ENCODE peak calls at places on chromosomes 13 and 19, in ten cellular contexts. G is sigmoid colon, K is A549, A is uterus, C is ovary, P is GM12891, D is H1, B is Peyer's patch, T is heart left ventricle, Z is IMR-90. R is an unnamed sample.

GRCh38 chr13:50543767-50544166 is 299.7 kb downstream of the DLEU7 start:
- DNase-seq in G (no peak), K (no peak), A (no peak), C (no peak), P (no peak), D (no peak), B (no peak), T (no peak), Z (peak; percentile 91), R (no peak)

GRCh38 chr19:28292822-28293500 is 920.0 kb downstream of the UQCRFS1 start:
- DNase-seq in G (no peak), K (no peak), A (no peak), C (no peak), P (no peak), D (no peak), B (no peak), T (no peak), Z (no peak), R (no peak)

GRCh38 chr19:13208131-13208963 is 58.1 kb downstream of the IER2 start:
- DNase-seq in G (peak; percentile 72), K (no peak), A (peak; percentile 79), C (peak; percentile 76), P (peak; percentile 78), D (no peak), B (peak; percentile 79), T (peak; percentile 76), Z (peak; percentile 76), R (no peak)

GRCh38 chr13:113083402-113084061 is 22.1 kb upstream of the F7 start:
- DNase-seq in G (no peak), K (no peak), A (no peak), C (no peak), P (no peak), D (no peak), B (no peak), T (peak; percentile 64), Z (peak; percentile 12), R (no peak)

GRCh38 chr13:113918981-113919646 is 54.8 kb downstream of the C13orf46 start:
- DNase-seq in G (no peak), K (no peak), A (no peak), C (no peak), P (no peak), D (peak; percentile 32), B (no peak), T (no peak), Z (no peak), R (no peak)

GRCh38 chr19:34480971-34481821 is at the start of gene WTIP:
- DNase-seq in G (peak; percentile 86), K (peak; percentile 82), A (peak; percentile 73), C (peak; percentile 88), P (no peak), D (peak; percentile 88), B (peak; percentile 58), T (peak; percentile 89), Z (peak; percentile 88), R (no peak)

GRCh38 chr19:36051236-36051635 is 2.8 kb downstream of the THAP8 start:
- DNase-seq in G (no peak), K (no peak), A (no peak), C (no peak), P (no peak), D (peak; percentile 66), B (no peak), T (no peak), Z (no peak), R (no peak)

GRCh38 chr13:23636360-23636759 is 66.1 kb downstream of the TNFRSF19 start:
- DNase-seq in G (no peak), K (no peak), A (no peak), C (no peak), P (no peak), D (no peak), B (no peak), T (no peak), Z (no peak), R (no peak)

GRCh38 chr19:39969266-39969665 is 1.7 kb upstream of the PSMC4 start:
- DNase-seq in G (no peak), K (no peak), A (no peak), C (no peak), P (no peak), D (no peak), B (no peak), T (no peak), Z (peak; percentile 35), R (no peak)

GRCh38 chr19:39970424-39970673 is 616 bp upstream of the PSMC4 start:
- DNase-seq in G (no peak), K (no peak), A (no peak), C (no peak), P (peak; percentile 28), D (no peak), B (no peak), T (no peak), Z (no peak), R (no peak)

GRCh38 chr19:39971380-39971841 is 446 bp downstream of the PSMC4 start:
- DNase-seq in G (peak; percentile 70), K (no peak), A (no peak), C (no peak), P (no peak), D (no peak), B (no peak), T (no peak), Z (no peak), R (peak; percentile 74)

GRCh38 chr19:39969681-39970423 is 1.1 kb upstream of the PSMC4 start:
- DNase-seq in G (no peak), K (no peak), A (no peak), C (no peak), P (no peak), D (no peak), B (no peak), T (no peak), Z (no peak), R (no peak)

DNA sequence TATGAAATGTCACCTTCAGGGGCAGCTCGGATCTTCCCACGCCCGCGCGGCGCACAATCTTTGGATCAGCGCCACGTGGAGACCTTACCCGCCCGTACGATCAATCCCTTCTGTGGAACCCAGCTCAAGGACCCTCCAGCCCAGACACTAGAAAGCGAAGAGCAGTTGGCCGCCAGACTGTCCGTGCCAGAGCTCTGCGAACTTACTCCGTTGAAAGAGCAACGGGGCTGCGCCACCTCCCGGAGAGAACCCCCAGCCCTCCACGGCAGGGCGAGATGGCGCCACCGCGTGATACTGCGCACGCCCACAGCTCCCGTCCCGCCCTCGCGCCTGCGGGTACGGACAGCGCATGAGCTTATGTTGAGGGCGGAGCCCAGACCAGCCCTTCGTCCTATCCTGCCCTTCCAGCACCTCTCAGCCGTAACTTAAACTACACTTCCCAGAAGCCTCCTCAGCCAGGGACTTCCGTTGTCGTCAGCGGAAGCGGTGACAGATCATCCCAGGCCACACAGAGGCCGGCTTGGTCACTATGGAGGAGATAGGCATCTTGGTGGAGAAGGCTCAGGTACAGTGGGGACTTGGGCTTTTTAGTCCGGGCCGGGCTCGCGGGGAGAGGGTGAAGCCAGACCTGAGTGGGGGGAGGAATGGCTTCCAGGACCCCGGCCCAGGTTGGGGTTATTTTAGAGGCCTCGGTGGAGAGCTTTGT is at the start of gene PSMC4:
- DNase-seq in G (peak; percentile 99), K (peak; percentile 100), A (peak; percentile 96), C (peak; percentile 96), P (peak; percentile 88), D (peak; percentile 91), B (peak; percentile 99), T (peak; percentile 98), Z (peak; percentile 99), R (peak; percentile 99)
- TF ChIP-seq POLR2A in G (peak; percentile 81), K (peak; percentile 81), A (peak; percentile 86), C (peak; percentile 72), P (peak; percentile 84), D (peak; percentile 82), B (peak; percentile 78), T (peak; percentile 42), Z (peak; percentile 95), R (peak; percentile 92)

DNA sequence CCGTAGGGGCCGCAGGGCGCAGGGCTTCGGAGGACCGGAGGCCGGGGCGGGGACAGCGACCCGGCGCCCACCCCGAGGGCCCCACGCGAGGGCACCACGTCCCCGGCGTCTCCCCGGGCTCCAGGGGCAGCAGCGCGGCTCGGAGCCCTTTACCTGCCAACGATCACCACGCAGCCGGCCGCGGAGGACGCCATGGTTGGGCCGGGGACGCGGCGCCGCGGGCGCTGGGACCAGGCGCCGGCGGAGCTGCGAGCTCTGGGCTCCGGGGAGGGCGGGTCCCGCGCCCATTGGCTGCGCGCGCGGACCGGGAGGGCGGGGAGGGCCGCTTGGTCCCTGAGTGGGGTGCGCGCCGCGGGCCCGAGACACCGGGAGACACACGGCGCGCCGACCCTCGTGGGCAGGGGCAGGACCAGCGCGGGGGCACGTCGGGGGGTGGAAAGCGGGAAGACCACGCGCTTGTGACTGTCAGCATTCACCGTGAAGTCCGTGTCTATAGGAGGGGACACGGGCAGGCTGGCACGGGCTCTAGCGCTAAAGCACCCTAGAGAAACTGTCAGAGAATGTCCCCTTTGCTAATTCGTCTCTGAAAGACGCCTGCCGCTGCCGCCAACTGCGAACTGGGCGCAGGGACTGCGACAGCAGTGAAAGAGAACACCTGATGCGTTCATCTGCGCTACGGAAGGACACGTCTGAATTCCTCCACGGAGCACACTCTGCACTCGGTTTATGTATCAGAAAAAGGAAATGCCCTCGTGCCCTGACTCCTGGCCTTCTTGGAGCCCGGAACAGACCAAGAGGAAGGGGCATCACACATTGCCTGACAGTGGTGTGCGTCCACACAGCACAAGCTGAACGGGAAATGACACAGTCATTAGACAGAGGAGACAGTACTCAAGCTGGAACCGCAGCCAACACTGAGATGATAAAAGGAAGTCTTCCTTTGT is at the start of gene CRYL1:
- DNase-seq in G (peak; percentile 88), K (peak; percentile 21), A (peak; percentile 62), C (peak; percentile 73), P (peak; percentile 57), D (peak; percentile 56), B (peak; percentile 92), T (peak; percentile 83), Z (peak; percentile 73), R (peak; percentile 75)
- TF ChIP-seq POLR2A in G (peak; percentile 7), K (peak; percentile 57), A (peak; percentile 20), C (peak; percentile 30), P (peak; percentile 73), D (no peak), B (peak; percentile 80), T (no peak), Z (peak; percentile 60), R (peak; percentile 55)

DNA sequence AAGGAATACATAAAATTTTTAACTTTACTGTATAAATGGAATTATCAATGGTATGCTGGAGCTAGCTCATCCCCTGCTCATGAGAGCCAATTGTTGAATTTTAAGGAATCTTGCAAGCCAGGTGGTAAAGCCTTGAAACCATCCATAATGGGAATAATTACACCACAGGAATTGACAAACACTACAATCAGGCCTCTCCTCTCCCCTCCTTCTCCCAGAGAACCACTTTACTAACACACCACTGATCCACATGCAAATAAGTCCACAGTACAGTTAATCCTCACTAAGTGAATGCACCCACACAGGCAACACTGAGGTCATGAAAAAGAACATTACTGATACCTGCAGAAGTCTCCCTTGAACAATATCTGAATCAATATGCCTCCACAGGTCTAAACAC is 140.5 kb downstream of the KLF12 start:
- DNase-seq in G (no peak), K (no peak), A (no peak), C (no peak), P (no peak), D (no peak), B (no peak), T (no peak), Z (no peak), R (no peak)
- TF ChIP-seq POLR2A in G (no peak), K (no peak), A (no peak), C (no peak), P (no peak), D (no peak), B (no peak), T (no peak), Z (no peak), R (no peak)

GRCh38 chr19:55625004-55625326 is 599 bp upstream of the ZNF784 start:
- DNase-seq in G (no peak), K (no peak), A (no peak), C (peak; percentile 45), P (no peak), D (no peak), B (no peak), T (no peak), Z (no peak), R (no peak)

GRCh38 chr19:55623130-55623868 is 1.1 kb downstream of the ZNF784 start:
- DNase-seq in G (no peak), K (no peak), A (no peak), C (no peak), P (no peak), D (no peak), B (no peak), T (no peak), Z (no peak), R (peak; percentile 54)

GRCh38 chr19:55622242-55622969 is 2.0 kb downstream of the ZNF784 start:
- DNase-seq in G (no peak), K (no peak), A (no peak), C (no peak), P (no peak), D (no peak), B (no peak), T (no peak), Z (no peak), R (no peak)

GRCh38 chr19:55626350-55626749 is 2.0 kb upstream of the ZNF784 start:
- DNase-seq in G (no peak), K (no peak), A (no peak), C (no peak), P (no peak), D (no peak), B (peak; percentile 68), T (no peak), Z (no peak), R (no peak)

DNA sequence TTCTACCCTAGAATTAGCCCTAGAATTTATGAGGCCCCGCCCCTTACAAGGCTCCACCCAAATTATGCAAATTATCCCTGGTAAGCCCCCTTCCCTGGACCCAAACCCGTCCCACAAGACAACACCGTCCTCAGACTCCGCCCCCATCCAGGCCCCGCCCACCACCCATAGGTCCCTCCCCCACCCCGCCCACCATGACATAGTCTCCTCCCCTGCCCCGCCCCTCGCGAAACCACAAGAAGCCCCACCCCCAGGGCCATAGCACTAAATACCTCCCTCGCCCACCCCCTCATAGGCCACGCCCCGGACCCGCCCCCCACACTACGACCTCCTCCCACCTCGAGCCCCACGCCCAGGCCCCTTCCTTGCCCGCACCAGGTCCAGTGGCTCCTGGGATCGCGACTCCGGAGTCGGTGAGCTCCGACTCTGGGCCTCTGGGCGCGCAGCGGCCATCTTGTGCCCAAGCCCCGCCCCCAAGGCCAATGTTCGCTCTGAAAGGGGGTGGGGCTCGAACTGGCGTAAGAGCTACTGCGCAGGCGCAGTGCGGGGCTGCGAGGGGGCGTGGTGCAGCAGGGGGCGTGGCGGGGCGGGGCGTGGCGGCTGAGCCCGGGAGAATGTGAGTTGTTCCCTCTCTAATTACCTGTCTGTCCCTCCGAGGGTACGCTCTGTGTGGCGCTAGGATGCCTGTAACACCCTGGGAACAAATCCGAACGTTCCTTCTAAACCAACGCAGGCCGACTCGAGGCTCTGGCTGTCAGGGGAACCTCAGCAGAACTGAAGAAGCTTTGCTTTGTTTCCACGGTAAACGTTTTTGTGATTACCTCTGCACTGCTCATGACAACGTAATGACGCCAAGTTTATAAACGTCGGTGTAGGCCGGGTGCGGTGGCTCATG is at the start of gene ZNF784:
- DNase-seq in G (peak; percentile 97), K (peak; percentile 89), A (peak; percentile 93), C (peak; percentile 96), P (peak; percentile 89), D (peak; percentile 95), B (peak; percentile 96), T (peak; percentile 94), Z (peak; percentile 90), R (peak; percentile 99)
- TF ChIP-seq POLR2A in G (peak; percentile 12), K (peak; percentile 80), A (peak; percentile 30), C (peak; percentile 79), P (peak; percentile 71), D (peak; percentile 86), B (peak; percentile 40), T (no peak), Z (peak; percentile 85), R (no peak)